ENCODE peak calls at places on chromosomes 13 and 19, in seven cellular contexts. W is right atrium auricular region; Q is activated CD4-positive, alpha-beta T cell treated with anti-CD3 and anti-CD28 coated beads, Interleukin-2, amount 10 ng/mL, durations not matched to agents 7 days and 5 days; O is pancreas; K is AG09309; B is fibroblast of the aortic adventitia; R is HTR-8/SVneo. T is an unnamed sample.

GRCh38 chr13:52345048-52345447 is 60.9 kb downstream of the THSD1 start:
- DNase-seq in K (no peak), R (no peak), Q (no peak), O (no peak), B (peak; percentile 66), W (no peak), T (no peak)

GRCh38 chr13:102847272-102848234 is 1.7 kb downstream of the ERCC5 start:
- DNase-seq in R (no peak), K (no peak), Q (peak; percentile 34), O (no peak), W (no peak), B (peak; percentile 73), T (no peak)

GRCh38 chr19:29712744-29713516 is 2.1 kb downstream of the C19orf12 start:
- DNase-seq in R (no peak), Q (peak; percentile 29), O (no peak), B (no peak), W (no peak), K (no peak), T (no peak)

GRCh38 chr13:40787062-40787461 is 2.3 kb upstream of the SLC25A15 start:
- DNase-seq in W (peak; percentile 2), R (no peak), O (no peak), B (peak; percentile 36), Q (no peak), K (no peak), T (no peak)

GRCh38 chr19:3723883-3724282 is 15.7 kb downstream of the TJP3 start:
- DNase-seq in W (no peak), K (no peak), Q (no peak), B (no peak), O (no peak), R (no peak), T (no peak)

GRCh38 chr13:98837896-98838295 is 85.4 kb upstream of the SLC15A1 start:
- DNase-seq in O (no peak), B (no peak), R (no peak), W (no peak), Q (no peak), K (no peak), T (no peak)

GRCh38 chr13:80050252-80050651 is 290.7 kb downstream of the SPRY2 start:
- DNase-seq in R (no peak), B (peak; percentile 58), W (no peak), O (no peak), Q (no peak), K (no peak), T (no peak)

GRCh38 chr13:23567792-23568480 is 2.3 kb upstream of the TNFRSF19 start:
- DNase-seq in W (no peak), Q (no peak), O (no peak), B (no peak), K (no peak), R (no peak), T (no peak)

GRCh38 chr13:99374169-99374991 is 67.2 kb upstream of the GPR183 start:
- DNase-seq in R (no peak), W (peak; percentile 43), O (no peak), B (no peak), Q (no peak), K (no peak), T (no peak)

GRCh38 chr19:57338798-57339378 is 12.2 kb upstream of the ZNF304 start:
- DNase-seq in O (no peak), K (no peak), B (peak; percentile 27), Q (no peak), W (no peak), R (no peak), T (no peak)

GRCh38 chr19:16660763-16661479 is at the start of gene TMEM38A:
- DNase-seq in W (no peak), K (no peak), B (no peak), Q (peak; percentile 37), O (peak; percentile 85), R (peak; percentile 59), T (peak; percentile 28)

GRCh38 chr13:31008400-31009115 is 76.1 kb downstream of the TEX26 start:
- DNase-seq in W (no peak), Q (no peak), B (no peak), O (no peak), K (no peak), R (no peak), T (no peak)

GRCh38 chr19:51365211-51366049 is 758 bp downstream of the ETFB start:
- DNase-seq in W (peak; percentile 62), Q (peak; percentile 30), R (no peak), K (no peak), B (peak; percentile 55), O (no peak), T (no peak)

GRCh38 chr19:47228168-47228936 is 2.6 kb downstream of the BBC3 start:
- DNase-seq in R (peak; percentile 64), K (no peak), B (peak; percentile 22), W (no peak), O (peak; percentile 80), Q (peak; percentile 43), T (peak; percentile 29)

T was measured in effector memory CD4-positive, alpha-beta T cell.